ENCODE peak calls at places on chromosomes 1 and 21, in nine cellular contexts. Y is sigmoid colon, R is A549, W is prostate gland, P is breast epithelium, N is stomach, I is ovary, V is HepG2, M is IMR-90. Z is an unnamed sample.

GRCh38 chr1:230300322-230301301 is 125.5 kb downstream of the PGBD5 start:
- DNase-seq in P (no peak), V (no peak), R (no peak), M (no peak), I (no peak), N (no peak), W (no peak), Y (peak; percentile 7), Z (no peak)

GRCh38 chr1:226986496-226987178 is 46.5 kb downstream of the COQ8A start:
- DNase-seq in M (no peak), V (no peak), P (no peak), W (no peak), I (no peak), Y (peak; percentile 64), R (no peak), N (no peak), Z (no peak)

GRCh38 chr1:162372159-162373071 is 4.2 kb downstream of the SPATA46 start:
- DNase-seq in P (peak; percentile 49), W (no peak), N (no peak), R (no peak), M (no peak), Y (peak; percentile 48), I (no peak), V (no peak), Z (peak; percentile 57)

GRCh38 chr1:24872446-24872845 is 57.6 kb downstream of the RUNX3 start:
- DNase-seq in I (no peak), R (no peak), M (no peak), P (no peak), W (no peak), V (no peak), N (peak; percentile 24), Y (no peak), Z (no peak)

GRCh38 chr1:28122183-28122582 is 33.8 kb upstream of the EYA3 start:
- DNase-seq in M (peak; percentile 71), R (no peak), P (no peak), W (no peak), Y (no peak), I (no peak), N (no peak), V (no peak), Z (no peak)

GRCh38 chr1:20787775-20788488 is 825 bp upstream of the HP1BP3 start:
- DNase-seq in Y (no peak), R (peak; percentile 56), N (no peak), W (no peak), I (no peak), V (peak; percentile 60), M (peak; percentile 70), P (no peak), Z (peak; percentile 20)

GRCh38 chr21:17784604-17785402 is 34.4 kb downstream of the C21orf91 start:
- DNase-seq in V (no peak), N (no peak), M (no peak), R (no peak), I (no peak), P (no peak), W (no peak), Y (no peak), Z (peak; percentile 30)

GRCh38 chr1:30757196-30757949 is at the start of gene LAPTM5:
- DNase-seq in N (peak; percentile 48), P (no peak), W (no peak), R (no peak), I (no peak), Y (peak; percentile 80), M (no peak), V (no peak), Z (peak; percentile 72)

GRCh38 chr1:99851850-99852454 is 1.8 kb downstream of the AGL start:
- DNase-seq in W (no peak), Y (no peak), M (no peak), R (no peak), N (no peak), I (no peak), P (no peak), V (no peak), Z (no peak)

GRCh38 chr1:29124366-29125236 is 898 bp upstream of the TMEM200B start:
- DNase-seq in V (peak; percentile 56), M (peak; percentile 60), I (peak; percentile 95), P (peak; percentile 57), W (no peak), R (peak; percentile 56), Y (peak; percentile 95), N (peak; percentile 63), Z (peak; percentile 69)

GRCh38 chr1:201503397-201504176 is 3.3 kb downstream of the CSRP1 start:
- DNase-seq in Y (peak; percentile 94), N (peak; percentile 38), M (peak; percentile 100), V (peak; percentile 85), R (peak; percentile 93), W (peak; percentile 82), P (peak; percentile 89), I (peak; percentile 76), Z (peak; percentile 47)

GRCh38 chr1:201505505-201505893 is 1.4 kb downstream of the CSRP1 start:
- DNase-seq in W (no peak), N (no peak), V (no peak), M (peak; percentile 76), I (peak; percentile 37), P (no peak), Y (peak; percentile 78), R (peak; percentile 60), Z (peak; percentile 55)

GRCh38 chr1:201502511-201502857 is 4.4 kb downstream of the CSRP1 start:
- DNase-seq in Y (no peak), P (peak; percentile 18), W (no peak), I (no peak), N (no peak), M (no peak), V (no peak), R (no peak), Z (no peak)

GRCh38 chr1:201504799-201505504 is 2.0 kb downstream of the CSRP1 start:
- DNase-seq in R (no peak), Y (peak; percentile 70), I (no peak), M (no peak), W (no peak), V (no peak), P (no peak), N (no peak), Z (no peak)

DNA sequence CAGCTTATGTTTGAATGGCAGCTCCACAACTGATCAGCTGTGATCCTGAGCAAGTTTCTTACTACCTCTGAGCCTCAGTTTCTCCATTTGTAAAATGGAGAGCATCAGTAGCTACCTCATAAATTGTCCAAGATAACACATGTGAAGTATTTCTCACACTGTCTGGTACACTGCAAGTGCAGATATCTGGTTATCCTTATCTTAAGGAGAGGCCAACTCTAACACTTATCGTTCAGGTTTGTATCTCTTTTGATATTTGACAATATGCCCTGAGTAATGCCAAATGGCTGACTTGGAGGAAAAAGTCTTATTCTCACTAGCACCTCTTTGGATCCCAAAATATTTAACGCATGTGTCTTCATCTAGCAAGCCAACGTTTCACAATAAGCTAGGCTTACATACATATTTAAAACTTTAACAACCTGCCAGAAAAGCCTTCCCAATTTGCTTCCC is 2.7 kb downstream of the CSRP1 start:
- DNase-seq in N (no peak), V (no peak), R (no peak), M (peak; percentile 60), W (no peak), P (no peak), I (no peak), Y (peak; percentile 15), Z (no peak)
- H3K4me1 ChIP-seq in N (peaks cover 64% of the 10 kb centered on the region), V (peaks cover 81% of the 10 kb centered on the region), R (peaks cover 75% of the 10 kb centered on the region), M (peaks cover 43% of the 10 kb centered on the region), W (peaks cover 21% of the 10 kb centered on the region), P (peaks cover 27% of the 10 kb centered on the region), I (peaks cover 41% of the 10 kb centered on the region), Y (peaks cover 72% of the 10 kb centered on the region), Z (peaks cover 19% of the 10 kb centered on the region)

GRCh38 chr21:37368536-37369279 is 2.1 kb downstream of the DYRK1A start:
- DNase-seq in I (no peak), N (no peak), P (no peak), M (peak; percentile 48), Y (no peak), V (no peak), W (no peak), R (no peak), Z (no peak)

GRCh38 chr21:37366488-37367300 is at the start of gene DYRK1A:
- DNase-seq in I (peak; percentile 99), R (peak; percentile 98), V (peak; percentile 99), Y (peak; percentile 100), P (peak; percentile 99), N (peak; percentile 97), M (peak; percentile 99), W (peak; percentile 98), Z (peak; percentile 99)

GRCh38 chr21:37369307-37369854 is 2.8 kb downstream of the DYRK1A start:
- DNase-seq in R (no peak), V (no peak), Y (no peak), N (no peak), P (no peak), I (no peak), M (no peak), W (no peak), Z (no peak)

GRCh38 chr21:37367301-37367757 is 756 bp downstream of the DYRK1A start:
- DNase-seq in I (no peak), M (no peak), N (peak; percentile 27), P (no peak), W (no peak), R (no peak), Y (no peak), V (no peak), Z (peak; percentile 19)

DNA sequence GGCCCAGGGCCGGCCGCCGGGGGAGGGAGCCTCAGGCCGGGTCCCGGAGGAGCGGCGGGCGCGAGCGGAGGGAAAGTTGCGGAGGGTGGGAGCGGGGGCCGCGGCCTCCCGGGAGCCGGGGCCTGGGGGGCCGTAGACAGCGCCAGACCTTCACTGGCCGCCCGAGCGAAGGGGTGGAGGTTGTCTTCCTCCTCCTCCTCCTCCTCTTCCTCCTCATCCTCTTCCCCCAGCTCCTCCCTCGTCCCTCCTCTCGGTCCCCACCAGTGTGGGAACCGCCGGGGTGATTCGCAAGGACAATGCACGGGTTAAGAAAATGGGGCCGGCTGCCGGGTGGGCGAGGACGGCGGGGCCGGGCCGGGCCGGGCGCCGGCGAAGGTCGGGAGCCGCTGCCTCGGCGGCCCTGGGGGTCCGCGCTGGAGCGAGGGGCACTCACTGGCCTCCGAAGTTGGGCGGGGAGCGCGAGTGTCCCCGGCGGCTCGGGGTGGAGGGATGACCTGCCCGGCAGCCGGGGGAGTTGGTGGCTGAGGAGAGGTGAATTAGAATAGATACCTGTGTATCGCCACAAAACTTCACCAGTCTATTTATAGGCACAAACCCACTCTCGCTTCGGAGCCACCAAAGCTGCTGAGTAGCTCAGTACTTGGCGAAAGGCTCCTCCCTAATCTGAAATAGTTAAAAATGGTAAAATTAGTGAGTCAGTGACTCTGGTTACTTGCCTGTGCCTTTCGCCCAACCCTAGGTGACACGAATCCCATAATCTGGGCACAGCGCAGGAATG is 1.4 kb downstream of the DYRK1A start:
- DNase-seq in R (no peak), V (no peak), N (peak; percentile 44), I (peak; percentile 62), M (peak; percentile 35), W (peak; percentile 12), P (no peak), Y (peak; percentile 73), Z (peak; percentile 38)
- TF ChIP-seq POLR2A in R (no peak), V (no peak), N (no peak), I (no peak), M (peak; percentile 57), W (peak; percentile 46), P (no peak), Y (no peak), Z (no peak)

GRCh38 chr1:19429611-19430010 is 55.7 kb downstream of the CAPZB start:
- DNase-seq in Y (peak; percentile 66), N (no peak), V (no peak), R (no peak), P (no peak), M (no peak), W (no peak), I (no peak), Z (no peak)
- H3K4me1 ChIP-seq in Y (peaks cover 98% of the 10 kb centered on the region), N (peaks cover 84% of the 10 kb centered on the region), V (peaks cover 89% of the 10 kb centered on the region), R (peaks cover 24% of the 10 kb centered on the region), P (peaks cover 35% of the 10 kb centered on the region), M (peaks cover 55% of the 10 kb centered on the region), W (peaks cover 58% of the 10 kb centered on the region), I (peaks cover 55% of the 10 kb centered on the region), Z (peaks cover 94% of the 10 kb centered on the region)

GRCh38 chr1:1332774-1333480 is 1.8 kb downstream of the TAS1R3 start:
- DNase-seq in P (peak; percentile 75), W (peak; percentile 49), N (peak; percentile 80), Y (no peak), R (no peak), M (no peak), I (no peak), V (no peak), Z (peak; percentile 70)
- TF ChIP-seq POLR2A in P (no peak), W (no peak), N (no peak), Y (no peak), R (no peak), M (no peak), I (no peak), V (no peak), Z (no peak)